ENCODE peak calls at places on chromosomes 11 and 22, in five cellular contexts. Y, V, W, T and N are unnamed samples.

GRCh38 chr11:68314886-68315580 is 2.6 kb downstream of the LRP5 start:
- DNase-seq in W (peak; percentile 79), T (no peak), Y (no peak), V (peak; percentile 38), N (no peak)

GRCh38 chr22:41357191-41357590 is 24.6 kb upstream of the TEF start:
- DNase-seq in T (no peak), Y (no peak), W (no peak), V (no peak), N (no peak)

GRCh38 chr11:10329935-10330334 is 25.1 kb downstream of the ADM start:
- DNase-seq in V (peak; percentile 77), T (no peak), W (no peak), Y (no peak), N (no peak)

GRCh38 chr22:41968601-41969000 is 642 bp upstream of the SEPTIN3 start:
- DNase-seq in Y (no peak), V (peak; percentile 42), W (no peak), T (no peak), N (no peak)

GRCh38 chr22:46626911-46627805 is 7.0 kb downstream of the GRAMD4 start:
- DNase-seq in Y (no peak), W (peak; percentile 89), T (peak; percentile 91), V (no peak), N (no peak)

GRCh38 chr11:66335531-66336233 is 552 bp downstream of the RIN1 start:
- DNase-seq in V (peak; percentile 77), Y (no peak), W (peak; percentile 74), T (peak; percentile 72), N (no peak)

GRCh38 chr11:124745835-124746620 is 6.0 kb downstream of the VSIG2 start:
- DNase-seq in Y (no peak), W (no peak), T (peak; percentile 80), V (no peak), N (no peak)

GRCh38 chr11:125345706-125346561 is 150.1 kb downstream of the FEZ1 start:
- DNase-seq in W (peak; percentile 77), V (peak; percentile 93), T (peak; percentile 90), Y (peak; percentile 91), N (peak; percentile 44)

GRCh38 chr11:42571486-42572230 is 740.1 kb upstream of the API5 start:
- DNase-seq in T (no peak), Y (no peak), W (no peak), V (no peak), N (no peak)

GRCh38 chr11:116072776-116073175 is 568.6 kb upstream of the CADM1 start:
- DNase-seq in W (peak; percentile 60), V (no peak), Y (no peak), T (peak; percentile 73), N (no peak)

GRCh38 chr22:39125622-39126021 is 26.9 kb downstream of the CBX7 start:
- DNase-seq in Y (no peak), T (no peak), W (no peak), V (no peak), N (no peak)

GRCh38 chr11:76208829-76209670 is 2.7 kb upstream of the WNT11 start:
- DNase-seq in V (peak; percentile 58), W (peak; percentile 78), Y (peak; percentile 56), T (peak; percentile 89), N (no peak)

GRCh38 chr11:94649925-94650623 is 82.9 kb downstream of the PIWIL4 start:
- DNase-seq in Y (no peak), W (peak; percentile 97), T (peak; percentile 89), V (no peak), N (no peak)

GRCh38 chr11:690738-691633 is 4.0 kb downstream of the DEAF1 start:
- DNase-seq in W (no peak), T (no peak), Y (no peak), V (peak; percentile 28), N (no peak)

GRCh38 chr11:118113031-118113430 is 26.3 kb upstream of the SMIM35 start:
- DNase-seq in V (no peak), Y (no peak), T (no peak), W (no peak), N (no peak)

GRCh38 chr11:32884770-32885384 is 7.7 kb upstream of the QSER1 start:
- DNase-seq in T (peak; percentile 60), W (peak; percentile 53), V (peak; percentile 35), Y (no peak), N (no peak)

GRCh38 chr11:61587541-61587941 is 6.7 kb upstream of the SYT7 start:
- DNase-seq in Y (no peak), V (peak; percentile 26), W (peak; percentile 75), T (peak; percentile 90), N (no peak)

GRCh38 chr11:2444301-2445106 is at the start of the genes KCNQ1 and TRPM5:
- DNase-seq in V (no peak), T (peak; percentile 79), Y (no peak), W (peak; percentile 37), N (no peak)

GRCh38 chr11:129018991-129019390 is 76.3 kb upstream of the TP53AIP1 start:
- DNase-seq in V (no peak), W (peak; percentile 38), T (peak; percentile 18), Y (no peak), N (no peak)

GRCh38 chr11:129023968-129024676 is 81.5 kb upstream of the TP53AIP1 start:
- DNase-seq in V (peak; percentile 14), T (peak; percentile 77), Y (no peak), W (peak; percentile 88), N (no peak)

GRCh38 chr11:129021295-129021694 is 78.6 kb upstream of the TP53AIP1 start:
- DNase-seq in Y (no peak), T (no peak), W (no peak), V (peak; percentile 12), N (no peak)
- H3K27ac ChIP-seq in Y (no peak overlapping the region), T (no peak overlapping the region), W (no peak overlapping the region), V (no peak overlapping the region), N (no peak overlapping the region)

DNA sequence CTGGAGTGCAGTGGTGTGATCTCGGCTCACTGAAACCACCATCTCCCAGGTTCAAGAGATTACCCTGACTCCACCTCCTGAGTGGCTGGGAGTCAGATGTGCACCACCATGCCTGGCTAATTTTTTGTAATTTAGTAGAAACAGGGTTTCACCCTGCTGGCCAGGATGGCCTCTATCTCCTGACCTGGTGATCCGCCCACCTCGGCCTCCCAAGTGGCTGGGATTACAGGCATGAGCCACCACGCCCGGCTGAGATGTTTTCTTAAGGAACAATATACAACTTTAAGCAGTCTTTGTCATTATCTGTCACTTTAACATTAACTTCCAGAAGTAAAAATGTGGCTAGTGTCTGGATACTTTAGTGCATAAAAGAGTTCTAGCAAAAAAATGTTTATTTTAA is 272.6 kb upstream of the FAT3 start:
- DNase-seq in V (no peak), W (no peak), T (no peak), Y (no peak), N (no peak)
- H3K27ac ChIP-seq in V (no peak overlapping the region), W (no peak overlapping the region), T (no peak overlapping the region), Y (no peak overlapping the region), N (no peak overlapping the region)

GRCh38 chr11:71294846-71295600 is 42.6 kb upstream of the SHANK2 start:
- DNase-seq in W (no peak), T (no peak), Y (no peak), V (no peak), N (no peak)

GRCh38 chr11:71301046-71301857 is 48.9 kb upstream of the SHANK2 start:
- DNase-seq in T (no peak), V (no peak), Y (no peak), W (no peak), N (no peak)

GRCh38 chr11:71298761-71299181 is 46.4 kb upstream of the SHANK2 start:
- DNase-seq in W (no peak), Y (no peak), T (no peak), V (no peak), N (no peak)

GRCh38 chr11:71300187-71300586 is 47.8 kb upstream of the SHANK2 start:
- DNase-seq in T (no peak), W (no peak), Y (no peak), V (no peak), N (no peak)

DNA sequence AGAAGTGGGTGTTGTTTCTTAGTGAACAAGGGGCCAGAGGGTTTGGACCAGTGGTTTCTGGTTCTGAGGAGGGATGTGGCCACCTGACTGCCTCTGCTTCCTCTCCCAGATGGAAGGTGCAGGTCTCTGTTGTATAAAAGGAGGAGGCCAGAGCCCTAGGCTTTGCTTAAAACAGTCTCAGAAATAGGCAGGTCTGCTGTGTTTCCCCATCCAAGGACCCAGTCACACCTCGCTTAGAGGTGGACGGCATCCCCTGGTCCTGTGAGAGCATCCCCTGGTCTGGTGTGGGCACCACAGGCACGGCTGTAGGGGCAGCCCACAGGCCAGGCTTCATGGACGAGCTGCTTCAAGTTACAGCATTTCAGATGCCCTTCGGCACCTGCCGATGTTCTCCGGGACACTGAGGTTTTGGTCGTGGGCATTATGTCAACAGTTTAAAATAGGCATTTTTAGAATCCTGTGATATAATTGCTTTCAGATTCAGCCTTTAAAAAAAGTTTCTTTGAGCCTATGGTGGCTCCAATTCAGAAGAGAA is 45.7 kb upstream of the SHANK2 start:
- DNase-seq in V (no peak), Y (no peak), W (no peak), T (no peak), N (no peak)
- H3K27ac ChIP-seq in V (no peak overlapping the region), Y (no peak overlapping the region), W (no peak overlapping the region), T (no peak overlapping the region), N (no peak overlapping the region)

GRCh38 chr11:43789700-43790443 is 90.8 kb upstream of the ALKBH3 start:
- DNase-seq in V (peak; percentile 52), W (no peak), Y (no peak), T (no peak), N (no peak)
- H3K27ac ChIP-seq in V (no peak overlapping the region), W (no peak overlapping the region), Y (no peak overlapping the region), T (no peak overlapping the region), N (no peak overlapping the region)

GRCh38 chr22:36660931-36661330 is 42.6 kb downstream of the CACNG2 start:
- DNase-seq in V (no peak), Y (no peak), T (no peak), W (no peak), N (no peak)

GRCh38 chr22:36659762-36660509 is 43.6 kb downstream of the CACNG2 start:
- DNase-seq in Y (peak; percentile 82), V (peak; percentile 92), T (no peak), W (peak; percentile 48), N (peak; percentile 85)

GRCh38 chr22:36662981-36663380 is 40.6 kb downstream of the CACNG2 start:
- DNase-seq in W (no peak), V (no peak), Y (no peak), T (no peak), N (no peak)

GRCh38 chr22:36658900-36659299 is 44.7 kb downstream of the CACNG2 start:
- DNase-seq in T (no peak), V (peak; percentile 6), Y (no peak), W (no peak), N (no peak)

DNA sequence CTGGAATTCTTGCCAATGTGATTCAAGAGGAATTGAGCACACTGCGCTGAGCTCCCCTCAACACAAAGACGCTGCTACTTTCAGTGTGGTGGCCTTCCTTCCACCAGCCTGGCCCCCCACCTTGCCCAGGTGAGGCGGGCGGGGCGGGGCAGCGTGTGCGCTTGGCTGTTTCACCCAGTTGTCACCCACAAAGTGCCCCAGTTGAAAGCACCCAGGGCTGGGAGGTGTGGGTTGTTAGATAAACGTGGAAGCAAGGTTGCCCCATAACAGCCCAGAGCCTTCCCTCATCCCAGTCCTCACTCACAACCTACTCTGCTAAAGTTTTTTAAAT is 43.1 kb downstream of the CACNG2 start:
- DNase-seq in Y (no peak), V (no peak), T (no peak), W (no peak), N (no peak)
- H3K27ac ChIP-seq in Y (no peak overlapping the region), V (no peak overlapping the region), T (no peak overlapping the region), W (no peak overlapping the region), N (peak overlapping the region; percentile 72)